ENCODE peak calls at places on chromosomes 16 and 17, in four cellular contexts. W is neural progenitor cell, Z is heart right ventricle, U is cardiac muscle cell. M is an unnamed sample.

GRCh38 chr17:55341432-55341831 is 76.7 kb downstream of the HLF start:
- DNase-seq in U (peak; percentile 40), W (no peak), Z (no peak), M (no peak)

GRCh38 chr16:50267651-50268050 is 1.3 kb downstream of the ADCY7 start:
- DNase-seq in Z (no peak), W (no peak), U (no peak), M (no peak)

GRCh38 chr17:43791589-43791988 is 11.4 kb downstream of the CFAP97D1 start:
- DNase-seq in U (peak; percentile 29), W (peak; percentile 34), Z (no peak), M (no peak)

GRCh38 chr17:3029213-3029913 is 34.0 kb downstream of the OR1D5 start:
- DNase-seq in Z (peak; percentile 72), W (no peak), U (no peak), M (no peak)

GRCh38 chr16:2475413-2476344 is 752 bp downstream of the TBC1D24 start:
- DNase-seq in W (peak; percentile 61), Z (no peak), U (no peak), M (no peak)

GRCh38 chr16:82061861-82062525 is 26.9 kb downstream of the HSD17B2 start:
- DNase-seq in W (peak; percentile 45), U (peak; percentile 40), Z (no peak), M (no peak)

GRCh38 chr17:64532409-64532808 is 25.6 kb downstream of the CEP95 start:
- DNase-seq in U (no peak), Z (no peak), W (no peak), M (no peak)

GRCh38 chr17:83155128-83156081 is 76.0 kb downstream of the METRNL start:
- DNase-seq in Z (no peak), U (peak; percentile 61), W (no peak), M (peak; percentile 94)

GRCh38 chr17:28057731-28058246 is 15.3 kb downstream of the NLK start:
- DNase-seq in U (no peak), Z (no peak), W (no peak), M (no peak)

GRCh38 chr17:21104608-21105007 is 22.2 kb upstream of the DHRS7B start:
- DNase-seq in W (no peak), Z (no peak), U (no peak), M (no peak)

GRCh38 chr16:66366433-66367299 is at the start of gene CDH5:
- DNase-seq in W (no peak), Z (peak; percentile 87), U (peak; percentile 86), M (peak; percentile 71)

GRCh38 chr16:70391446-70391845 is 44.7 kb downstream of the DDX19A start:
- DNase-seq in U (no peak), Z (no peak), W (no peak), M (no peak)

GRCh38 chr16:12214509-12214908 is 238.0 kb downstream of the SNX29 start:
- DNase-seq in W (peak; percentile 51), Z (no peak), U (no peak), M (no peak)

GRCh38 chr16:19583665-19584300 is 28.3 kb downstream of the VPS35L start:
- DNase-seq in Z (peak; percentile 23), U (peak; percentile 72), W (peak; percentile 56), M (peak; percentile 14)

GRCh38 chr17:43832168-43832975 is 574 bp downstream of the MPP3 start:
- DNase-seq in W (peak; percentile 57), Z (peak; percentile 40), U (peak; percentile 68), M (peak; percentile 83)

GRCh38 chr16:9345046-9345445 is 253.6 kb downstream of the HAPSTR1 start:
- DNase-seq in Z (no peak), U (no peak), W (no peak), M (no peak)

GRCh38 chr17:14015286-14015685 is 54.0 kb upstream of the COX10 start:
- DNase-seq in W (no peak), U (no peak), Z (no peak), M (no peak)

GRCh38 chr16:49590166-49590871 is 216.7 kb downstream of the C16orf78 start:
- DNase-seq in W (no peak), Z (no peak), U (no peak), M (no peak)

GRCh38 chr17:57408064-57408811 is 151.9 kb downstream of the MSI2 start:
- DNase-seq in U (no peak), Z (no peak), W (peak; percentile 68), M (no peak)

GRCh38 chr16:9102379-9102778 is 10.9 kb downstream of the HAPSTR1 start:
- DNase-seq in U (peak; percentile 75), W (no peak), Z (no peak), M (peak; percentile 42)

GRCh38 chr17:8408371-8408770 is 10.7 kb upstream of the RNF222 start:
- DNase-seq in W (peak; percentile 9), Z (no peak), U (no peak), M (no peak)

GRCh38 chr17:79097226-79098055 is 22.8 kb downstream of the ENGASE start:
- DNase-seq in W (peak; percentile 43), Z (no peak), U (no peak), M (no peak)

GRCh38 chr17:79100405-79100804 is 25.8 kb downstream of the ENGASE start:
- DNase-seq in Z (no peak), W (no peak), U (no peak), M (no peak)

GRCh38 chr17:79098282-79098867 is 23.8 kb downstream of the ENGASE start:
- DNase-seq in U (no peak), W (no peak), Z (no peak), M (no peak)

GRCh38 chr17:79102214-79102613 is 27.6 kb downstream of the ENGASE start:
- DNase-seq in W (no peak), Z (no peak), U (no peak), M (no peak)

GRCh38 chr17:79101111-79101673 is 26.6 kb downstream of the ENGASE start:
- DNase-seq in U (no peak), W (no peak), Z (no peak), M (no peak)
- H3K27me3 ChIP-seq in U (peaks cover 14% of the 10 kb centered on the region), W (peaks cover 16% of the 10 kb centered on the region), Z (peaks cover 83% of the 10 kb centered on the region), M (peaks cover 14% of the 10 kb centered on the region)

GRCh38 chr16:78321611-78322010 is 222.2 kb downstream of the WWOX start:
- DNase-seq in U (no peak), W (no peak), Z (no peak), M (no peak)

GRCh38 chr16:78323315-78323714 is 223.9 kb downstream of the WWOX start:
- DNase-seq in W (no peak), U (no peak), Z (no peak), M (no peak)

DNA sequence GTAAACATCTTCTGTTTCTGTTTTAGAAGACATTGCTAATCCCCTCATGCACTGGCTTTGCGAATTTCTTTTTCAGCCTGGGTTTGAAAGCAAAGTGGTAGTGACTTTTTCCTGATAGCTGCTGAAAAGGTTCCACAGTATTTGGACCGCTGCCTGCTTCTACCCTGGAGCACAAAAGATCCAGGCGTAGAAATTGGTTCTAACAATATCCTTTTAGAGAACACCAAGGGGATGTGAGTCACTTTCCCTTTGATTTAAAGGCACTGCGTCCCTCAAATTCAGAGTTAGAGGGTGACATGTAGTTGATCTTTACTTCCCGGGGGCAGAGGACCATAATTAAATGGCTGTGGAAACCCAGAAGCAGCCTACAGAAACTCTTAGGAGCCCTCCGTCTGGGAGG is 218.4 kb downstream of the WWOX start:
- DNase-seq in Z (peak; percentile 60), W (no peak), U (no peak), M (no peak)
- H3K4me3 ChIP-seq in Z (peak overlapping the region; percentile 9), W (no peak overlapping the region), U (no peak overlapping the region), M (no peak overlapping the region)

GRCh38 chr16:16881771-16882170 is 502.8 kb downstream of the NPIPA7 start:
- DNase-seq in Z (no peak), U (no peak), W (peak; percentile 27), M (no peak)

GRCh38 chr16:16882766-16883165 is 503.8 kb downstream of the NPIPA7 start:
- DNase-seq in W (no peak), Z (no peak), U (no peak), M (no peak)

GRCh38 chr16:16890964-16891363 is 512.0 kb downstream of the NPIPA7 start:
- DNase-seq in Z (no peak), W (no peak), U (no peak), M (no peak)

GRCh38 chr16:16884451-16884850 is 505.5 kb downstream of the NPIPA7 start:
- DNase-seq in U (no peak), W (no peak), Z (no peak), M (no peak)

GRCh38 chr16:16887193-16887592 is 508.3 kb downstream of the NPIPA7 start:
- DNase-seq in U (no peak), W (no peak), Z (no peak), M (no peak)
- H3K27me3 ChIP-seq in U (no peaks in the 10 kb centered on the region), W (no peaks in the 10 kb centered on the region), Z (no peaks in the 10 kb centered on the region), M (peaks cover 2% of the 10 kb centered on the region)

GRCh38 chr16:83138976-83139690 is 512.4 kb downstream of the CDH13 start:
- DNase-seq in U (no peak), W (no peak), Z (no peak), M (no peak)
- H3K4me3 ChIP-seq in U (no peak overlapping the region), W (no peak overlapping the region), Z (no peak overlapping the region), M (no peak overlapping the region)

DNA sequence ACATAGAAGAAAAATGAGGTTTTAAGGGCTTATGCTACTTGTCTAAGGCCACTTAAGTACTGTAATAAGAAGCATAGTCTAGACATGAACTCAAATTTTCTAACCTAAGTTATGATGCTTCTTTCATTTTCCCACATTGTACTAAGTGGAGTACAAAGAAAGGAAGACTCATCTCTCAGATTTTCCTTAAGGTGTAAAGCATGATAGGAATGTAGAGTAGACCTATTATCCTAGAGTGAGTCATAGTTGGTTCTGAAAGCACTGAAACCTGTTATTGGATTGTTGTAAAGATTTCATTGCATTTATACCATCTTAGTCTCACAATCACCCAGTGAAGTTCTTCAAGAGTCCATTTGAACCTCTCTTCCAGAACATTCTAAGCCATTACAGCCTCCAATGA is 343.8 kb downstream of the TOX3 start:
- DNase-seq in U (no peak), W (no peak), Z (no peak), M (no peak)
- H3K27me3 ChIP-seq in U (no peaks in the 10 kb centered on the region), W (no peaks in the 10 kb centered on the region), Z (no peaks in the 10 kb centered on the region), M (peaks cover 2% of the 10 kb centered on the region)

GRCh38 chr17:7023576-7024401 is 939 bp downstream of the BCL6B start:
- DNase-seq in Z (peak; percentile 94), W (peak; percentile 93), U (peak; percentile 93), M (no peak)

GRCh38 chr17:7022791-7023571 is at the start of gene BCL6B:
- DNase-seq in U (no peak), Z (peak; percentile 74), W (peak; percentile 68), M (no peak)

GRCh38 chr17:7026471-7027115 is 3.7 kb downstream of the BCL6B start:
- DNase-seq in U (no peak), Z (no peak), W (no peak), M (no peak)

GRCh38 chr17:7025240-7025639 is 2.4 kb downstream of the BCL6B start:
- DNase-seq in W (no peak), U (no peak), Z (no peak), M (no peak)

DNA sequence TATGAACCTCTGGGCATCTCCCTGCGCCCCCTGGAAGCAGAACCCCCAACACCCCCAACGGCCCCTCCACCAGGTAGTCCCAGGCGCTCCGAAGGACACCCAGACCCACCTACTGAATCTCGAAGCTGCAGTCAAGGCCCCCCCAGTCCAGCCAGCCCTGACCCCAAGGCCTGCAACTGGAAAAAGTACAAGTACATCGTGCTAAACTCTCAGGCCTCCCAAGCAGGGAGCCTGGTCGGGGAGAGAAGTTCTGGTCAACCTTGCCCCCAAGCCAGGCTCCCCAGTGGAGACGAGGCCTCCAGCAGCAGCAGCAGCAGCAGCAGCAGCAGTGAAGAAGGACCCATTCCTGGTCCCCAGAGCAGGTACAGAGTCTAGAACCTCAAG is 1.5 kb downstream of the BCL6B start:
- DNase-seq in W (no peak), Z (no peak), U (no peak), M (no peak)
- H3K4me3 ChIP-seq in W (no peak overlapping the region), Z (peak overlapping the region; percentile 64), U (no peak overlapping the region), M (no peak overlapping the region)